ENCODE peak calls at places on chromosomes 16 and 17, in five cellular contexts. Z is fibroblast of lung, U is stomach, V is foreskin fibroblast, H is upper lobe of right lung. W is an unnamed sample.

GRCh38 chr17:64992325-64992802 is 64.2 kb downstream of the GNA13 start:
- DNase-seq in Z (no peak), U (no peak), V (peak; percentile 37), H (no peak), W (peak; percentile 6)

GRCh38 chr17:76869878-76870714 is 1.9 kb downstream of the MGAT5B start:
- DNase-seq in V (no peak), U (no peak), H (no peak), Z (no peak), W (peak; percentile 26)

GRCh38 chr16:68737046-68737729 is at the start of gene CDH1:
- DNase-seq in H (peak; percentile 97), Z (no peak), V (no peak), U (peak; percentile 97), W (no peak)

GRCh38 chr16:10242076-10242475 is 59.8 kb upstream of the GRIN2A start:
- DNase-seq in U (no peak), V (no peak), H (no peak), Z (no peak), W (no peak)

GRCh38 chr17:74201250-74201649 is 2.2 kb upstream of the RPL38 start:
- DNase-seq in V (peak; percentile 85), Z (peak; percentile 71), U (no peak), H (no peak), W (peak; percentile 65)

GRCh38 chr17:29825604-29826003 is 104.4 kb downstream of the SSH2 start:
- DNase-seq in V (no peak), U (no peak), Z (no peak), H (no peak), W (no peak)

GRCh38 chr17:77451894-77452852 is 311.4 kb downstream of the SEC14L1 start:
- DNase-seq in Z (peak; percentile 80), H (peak; percentile 77), V (peak; percentile 76), U (peak; percentile 69), W (peak; percentile 68)

GRCh38 chr17:50845260-50846147 is 10.1 kb downstream of the WFIKKN2 start:
- DNase-seq in V (peak; percentile 39), H (no peak), Z (no peak), U (no peak), W (peak; percentile 52)

GRCh38 chr17:27553019-27553511 is 77.9 kb upstream of the LGALS9 start:
- DNase-seq in V (no peak), U (no peak), Z (no peak), H (peak; percentile 69), W (no peak)

GRCh38 chr16:77782694-77783093 is 5.7 kb upstream of the VAT1L start:
- DNase-seq in Z (peak; percentile 48), H (no peak), U (no peak), V (no peak), W (peak; percentile 64)

GRCh38 chr17:8841844-8842243 is 25.6 kb downstream of the PIK3R6 start:
- DNase-seq in U (no peak), H (no peak), V (no peak), Z (no peak), W (no peak)

GRCh38 chr17:1201132-1201702 is 21.4 kb upstream of the ABR start:
- DNase-seq in Z (no peak), H (no peak), V (no peak), U (no peak), W (no peak)

GRCh38 chr17:33459078-33459940 is 166.2 kb upstream of the ASIC2 start:
- DNase-seq in V (no peak), Z (no peak), H (no peak), U (no peak), W (no peak)

GRCh38 chr16:5763176-5763575 is 665.6 kb upstream of the EEF2KMT start:
- DNase-seq in V (no peak), H (no peak), U (no peak), Z (no peak), W (no peak)

GRCh38 chr16:5756969-5757368 is 659.4 kb upstream of the EEF2KMT start:
- DNase-seq in V (no peak), Z (no peak), H (no peak), U (no peak), W (no peak)

GRCh38 chr16:5761592-5761991 is 664.0 kb upstream of the EEF2KMT start:
- DNase-seq in V (no peak), H (no peak), Z (no peak), U (no peak), W (no peak)
- TF ChIP-seq CTCF in V (no peak), H (no peak), Z (no peak), U (no peak), W (no peak)

GRCh38 chr17:6755281-6755680 is 565 bp upstream of the XAF1 start:
- DNase-seq in U (no peak), Z (peak; percentile 34), V (peak; percentile 34), H (no peak), W (peak; percentile 47)
- H3K4me3 ChIP-seq in U (peak overlapping the region; percentile 79), Z (peak overlapping the region; percentile 40), V (peak overlapping the region; percentile 81), H (peak overlapping the region; percentile 70), W (peak overlapping the region; percentile 64)

DNA sequence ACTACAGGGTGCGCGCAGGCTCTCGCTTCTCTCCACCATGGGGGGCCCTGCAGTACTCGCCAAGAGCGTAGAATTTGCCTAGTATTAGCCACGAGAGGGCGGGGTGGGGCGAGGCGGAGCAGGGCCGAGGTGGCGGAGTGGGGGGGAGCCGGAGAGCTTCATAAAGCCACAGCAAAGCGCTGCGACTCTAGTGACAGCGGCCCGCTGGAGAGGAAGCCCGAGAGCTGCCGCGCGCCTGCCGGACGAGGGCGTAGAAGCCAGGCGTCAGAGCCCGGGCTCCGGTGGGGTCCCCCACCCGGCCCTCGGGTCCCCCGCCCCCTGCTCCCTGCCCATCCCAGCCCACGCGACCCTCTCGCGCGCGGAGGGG is at the start of gene TBX21:
- DNase-seq in V (no peak), Z (no peak), U (peak; percentile 74), H (peak; percentile 84), W (peak; percentile 14)
- TF ChIP-seq CTCF in V (no peak), Z (peak; percentile 20), U (no peak), H (peak; percentile 21), W (peak; percentile 29)

GRCh38 chr17:44213403-44214229 is 5.9 kb downstream of the UBTF start:
- DNase-seq in U (no peak), V (no peak), Z (no peak), H (no peak), W (no peak)

GRCh38 chr17:44212507-44213402 is 6.7 kb downstream of the UBTF start:
- DNase-seq in H (no peak), V (no peak), U (no peak), Z (no peak), W (no peak)

GRCh38 chr17:44209786-44210341 is 9.6 kb downstream of the UBTF start:
- DNase-seq in U (no peak), Z (no peak), V (peak; percentile 62), H (no peak), W (no peak)

GRCh38 chr17:44211281-44212265 is 7.9 kb downstream of the UBTF start:
- DNase-seq in H (no peak), V (no peak), U (no peak), Z (no peak), W (no peak)

GRCh38 chr17:44210342-44211192 is 8.9 kb downstream of the UBTF start:
- DNase-seq in Z (peak; percentile 87), U (peak; percentile 92), V (peak; percentile 86), H (peak; percentile 95), W (peak; percentile 89)
- H3K4me3 ChIP-seq in Z (no peak overlapping the region), U (peak overlapping the region; percentile 32), V (no peak overlapping the region), H (no peak overlapping the region), W (no peak overlapping the region)

GRCh38 chr16:59973966-59974365 is 1239.8 kb upstream of the GOT2 start:
- DNase-seq in Z (no peak), H (no peak), V (no peak), U (no peak), W (no peak)
- TF ChIP-seq CTCF in Z (no peak), H (no peak), V (no peak), U (no peak), W (no peak)

GRCh38 chr16:66273644-66274334 is 92.7 kb upstream of the CDH5 start:
- DNase-seq in V (no peak), U (no peak), Z (peak; percentile 35), H (no peak), W (peak; percentile 56)
- H3K4me3 ChIP-seq in V (no peak overlapping the region), U (no peak overlapping the region), Z (no peak overlapping the region), H (no peak overlapping the region), W (no peak overlapping the region)

GRCh38 chr16:76162046-76162445 is 115.2 kb upstream of the CNTNAP4 start:
- DNase-seq in H (no peak), Z (no peak), U (no peak), V (no peak), W (no peak)

GRCh38 chr16:76157629-76158028 is 119.6 kb upstream of the CNTNAP4 start:
- DNase-seq in H (no peak), U (no peak), V (no peak), Z (no peak), W (no peak)
- TF ChIP-seq CTCF in H (no peak), U (no peak), V (no peak), Z (no peak), W (no peak)

GRCh38 chr17:55617441-55617840 is 105.2 kb downstream of the TMEM100 start:
- DNase-seq in V (no peak), H (no peak), Z (no peak), U (no peak), W (no peak)

GRCh38 chr17:55624789-55625433 is 97.8 kb downstream of the TMEM100 start:
- DNase-seq in Z (no peak), U (no peak), H (no peak), V (no peak), W (no peak)

GRCh38 chr17:55620945-55621344 is 101.7 kb downstream of the TMEM100 start:
- DNase-seq in U (no peak), V (no peak), H (no peak), Z (no peak), W (no peak)

GRCh38 chr17:55622547-55622946 is 100.1 kb downstream of the TMEM100 start:
- DNase-seq in U (no peak), Z (no peak), H (no peak), V (no peak), W (peak; percentile 39)

DNA sequence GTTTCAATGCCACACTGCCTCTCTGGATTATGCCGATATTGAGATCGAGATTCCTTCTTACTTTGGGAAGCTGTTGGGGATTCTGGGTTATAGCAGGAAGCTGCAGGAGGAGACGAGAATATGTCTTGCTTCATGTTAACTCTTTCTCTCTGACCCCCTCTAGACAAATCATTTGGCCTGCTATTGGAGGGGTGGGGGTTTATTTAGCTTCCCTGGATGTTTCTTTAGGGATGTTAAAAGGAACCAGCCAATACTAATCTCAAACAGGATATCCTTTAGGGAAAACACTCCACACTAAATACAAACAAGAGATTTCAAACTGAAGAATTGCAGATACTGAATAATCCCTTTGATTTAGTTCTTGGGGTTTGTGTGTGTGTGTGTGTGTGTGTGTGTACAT is 102.6 kb downstream of the TMEM100 start:
- DNase-seq in Z (no peak), V (no peak), U (no peak), H (no peak), W (no peak)
- H3K4me3 ChIP-seq in Z (no peak overlapping the region), V (no peak overlapping the region), U (no peak overlapping the region), H (no peak overlapping the region), W (no peak overlapping the region)

W was measured in choroid plexus epithelial cell.